ENCODE peak calls at places on chromosome 3, in four cellular contexts. One of them, this sample, is unnamed.

GRCh38 chr3:29758108-29759020 is 477.5 kb downstream of the RBMS3 start:
- DNase-seq in CD4-positive, alpha-beta T cell: no peak
- DNase-seq in progenitor cell of endocrine pancreas: no peak
- DNase-seq in coronary artery: no peak
- DNase-seq in this sample: no peak

GRCh38 chr3:48662140-48662752 is 440 bp downstream of the CELSR3 start:
- DNase-seq in coronary artery: no peak
- DNase-seq in CD4-positive, alpha-beta T cell: no peak
- DNase-seq in progenitor cell of endocrine pancreas: no peak
- DNase-seq in this sample: no peak

GRCh38 chr3:71156062-71156665 is 427.4 kb downstream of the FOXP1 start:
- DNase-seq in coronary artery: no peak
- DNase-seq in progenitor cell of endocrine pancreas: no peak
- DNase-seq in CD4-positive, alpha-beta T cell: no peak
- DNase-seq in this sample: no peak

GRCh38 chr3:45084820-45085816 is 59.0 kb downstream of the CLEC3B start:
- DNase-seq in CD4-positive, alpha-beta T cell: no peak
- DNase-seq in coronary artery: no peak
- DNase-seq in progenitor cell of endocrine pancreas: no peak
- DNase-seq in this sample: no peak

GRCh38 chr3:54550216-54550977 is 377.5 kb downstream of the LRTM1 start:
- DNase-seq in coronary artery: no peak
- DNase-seq in progenitor cell of endocrine pancreas: no peak
- DNase-seq in CD4-positive, alpha-beta T cell: no peak
- DNase-seq in this sample: no peak

GRCh38 chr3:170709046-170709445 is 123.2 kb upstream of the SLC7A14 start:
- DNase-seq in progenitor cell of endocrine pancreas: no peak
- DNase-seq in coronary artery: no peak
- DNase-seq in CD4-positive, alpha-beta T cell: no peak
- DNase-seq in this sample: no peak

GRCh38 chr3:103319912-103320311 is 885.1 kb downstream of the ZPLD1 start:
- DNase-seq in CD4-positive, alpha-beta T cell: no peak
- DNase-seq in progenitor cell of endocrine pancreas: no peak
- DNase-seq in coronary artery: no peak
- DNase-seq in this sample: no peak

GRCh38 chr3:78589778-78590177 is 1178.0 kb downstream of the ROBO1 start:
- DNase-seq in coronary artery: no peak
- DNase-seq in progenitor cell of endocrine pancreas: no peak
- DNase-seq in CD4-positive, alpha-beta T cell: no peak
- DNase-seq in this sample: no peak

GRCh38 chr3:169144691-169145090 is 518.8 kb downstream of the MECOM start:
- DNase-seq in CD4-positive, alpha-beta T cell: no peak
- DNase-seq in progenitor cell of endocrine pancreas: no peak
- DNase-seq in coronary artery: no peak
- DNase-seq in this sample: no peak

GRCh38 chr3:39318311-39318710 is 11.2 kb upstream of the CCR8 start:
- DNase-seq in coronary artery: no peak
- DNase-seq in CD4-positive, alpha-beta T cell: no peak
- DNase-seq in progenitor cell of endocrine pancreas: no peak
- DNase-seq in this sample: no peak

GRCh38 chr3:133662256-133662773 is 574 bp upstream of the TOPBP1 start:
- DNase-seq in coronary artery: no peak
- DNase-seq in CD4-positive, alpha-beta T cell: no peak
- DNase-seq in progenitor cell of endocrine pancreas: no peak
- DNase-seq in this sample: no peak

GRCh38 chr3:182790612-182791011 is 2.7 kb upstream of the ATP11B start:
- DNase-seq in CD4-positive, alpha-beta T cell: no peak
- DNase-seq in progenitor cell of endocrine pancreas: no peak
- DNase-seq in coronary artery: no peak
- DNase-seq in this sample: no peak

GRCh38 chr3:90184861-90185260 is 1077.4 kb downstream of the EPHA3 start:
- DNase-seq in coronary artery: no peak
- DNase-seq in progenitor cell of endocrine pancreas: no peak
- DNase-seq in CD4-positive, alpha-beta T cell: no peak
- DNase-seq in this sample: no peak

GRCh38 chr3:4845882-4846281 is 133.4 kb upstream of the BHLHE40 start:
- DNase-seq in progenitor cell of endocrine pancreas: no peak
- DNase-seq in CD4-positive, alpha-beta T cell: no peak
- DNase-seq in coronary artery: no peak
- DNase-seq in this sample: no peak

GRCh38 chr3:170054204-170054603 is 16.4 kb downstream of the GPR160 start:
- DNase-seq in CD4-positive, alpha-beta T cell: no peak
- DNase-seq in coronary artery: no peak
- DNase-seq in progenitor cell of endocrine pancreas: no peak
- DNase-seq in this sample: no peak

GRCh38 chr3:53243165-53243564 is 12.7 kb downstream of the TKT start:
- DNase-seq in coronary artery: no peak
- DNase-seq in CD4-positive, alpha-beta T cell: no peak
- DNase-seq in progenitor cell of endocrine pancreas: no peak
- DNase-seq in this sample: no peak

GRCh38 chr3:193673845-193674244 is 80.8 kb downstream of the OPA1 start:
- DNase-seq in coronary artery: no peak
- DNase-seq in progenitor cell of endocrine pancreas: no peak
- DNase-seq in CD4-positive, alpha-beta T cell: no peak
- DNase-seq in this sample: peak

GRCh38 chr3:100001514-100002270 is 112.6 kb downstream of the FILIP1L start:
- DNase-seq in CD4-positive, alpha-beta T cell: no peak
- DNase-seq in coronary artery: no peak
- DNase-seq in progenitor cell of endocrine pancreas: no peak
- DNase-seq in this sample: no peak

GRCh38 chr3:171066216-171066615 is 39.7 kb upstream of the SLC2A2 start:
- DNase-seq in CD4-positive, alpha-beta T cell: no peak
- DNase-seq in progenitor cell of endocrine pancreas: no peak
- DNase-seq in coronary artery: no peak
- DNase-seq in this sample: no peak

GRCh38 chr3:177385831-177386301 is 188.6 kb upstream of the TBL1XR1 start:
- DNase-seq in progenitor cell of endocrine pancreas: no peak
- DNase-seq in coronary artery: no peak
- DNase-seq in CD4-positive, alpha-beta T cell: no peak
- DNase-seq in this sample: no peak

GRCh38 chr3:81439088-81439487 is 322.4 kb downstream of the GBE1 start:
- DNase-seq in coronary artery: no peak
- DNase-seq in progenitor cell of endocrine pancreas: no peak
- DNase-seq in CD4-positive, alpha-beta T cell: no peak
- DNase-seq in this sample: no peak

GRCh38 chr3:72494076-72495000 is 353.9 kb downstream of the SHQ1 start:
- DNase-seq in progenitor cell of endocrine pancreas: no peak
- DNase-seq in coronary artery: no peak
- DNase-seq in CD4-positive, alpha-beta T cell: no peak
- DNase-seq in this sample: no peak

GRCh38 chr3:182487048-182487447 is 306.3 kb upstream of the ATP11B start:
- DNase-seq in progenitor cell of endocrine pancreas: no peak
- DNase-seq in coronary artery: no peak
- DNase-seq in CD4-positive, alpha-beta T cell: no peak
- DNase-seq in this sample: no peak

GRCh38 chr3:138812806-138813205 is 21.9 kb downstream of the PIK3CB start:
- DNase-seq in coronary artery: no peak
- DNase-seq in progenitor cell of endocrine pancreas: no peak
- DNase-seq in CD4-positive, alpha-beta T cell: no peak
- DNase-seq in this sample: no peak

GRCh38 chr3:174355505-174355904 is 503.6 kb upstream of the NAALADL2 start:
- DNase-seq in CD4-positive, alpha-beta T cell: no peak
- DNase-seq in progenitor cell of endocrine pancreas: no peak
- DNase-seq in coronary artery: no peak
- DNase-seq in this sample: no peak

GRCh38 chr3:194278186-194278845 is 72.8 kb downstream of the CPN2 start:
- DNase-seq in progenitor cell of endocrine pancreas: no peak
- DNase-seq in coronary artery: peak
- DNase-seq in CD4-positive, alpha-beta T cell: no peak
- DNase-seq in this sample: no peak

GRCh38 chr3:43902415-43902814 is 211.7 kb downstream of the ABHD5 start:
- DNase-seq in progenitor cell of endocrine pancreas: no peak
- DNase-seq in CD4-positive, alpha-beta T cell: no peak
- DNase-seq in coronary artery: no peak
- DNase-seq in this sample: no peak

GRCh38 chr3:71285086-71285485 is 298.4 kb downstream of the FOXP1 start:
- DNase-seq in progenitor cell of endocrine pancreas: no peak
- DNase-seq in coronary artery: no peak
- DNase-seq in CD4-positive, alpha-beta T cell: no peak
- DNase-seq in this sample: no peak

GRCh38 chr3:48405343-48405881 is 24.5 kb downstream of the PLXNB1 start:
- DNase-seq in CD4-positive, alpha-beta T cell: no peak
- DNase-seq in coronary artery: peak
- DNase-seq in progenitor cell of endocrine pancreas: peak
- DNase-seq in this sample: peak

GRCh38 chr3:49788056-49788455 is 1.7 kb upstream of the IP6K1 start:
- DNase-seq in progenitor cell of endocrine pancreas: no peak
- DNase-seq in coronary artery: peak
- DNase-seq in CD4-positive, alpha-beta T cell: no peak
- DNase-seq in this sample: peak

GRCh38 chr3:9064853-9065252 is 101.6 kb upstream of the RAD18 start:
- DNase-seq in coronary artery: no peak
- DNase-seq in CD4-positive, alpha-beta T cell: no peak
- DNase-seq in progenitor cell of endocrine pancreas: no peak
- DNase-seq in this sample: no peak

GRCh38 chr3:184465883-184466412 is 86.1 kb downstream of the CHRD start:
- DNase-seq in progenitor cell of endocrine pancreas: no peak
- DNase-seq in CD4-positive, alpha-beta T cell: no peak
- DNase-seq in coronary artery: no peak
- DNase-seq in this sample: no peak

GRCh38 chr3:127655641-127656040 is 17.1 kb upstream of the ABTB1 start:
- DNase-seq in progenitor cell of endocrine pancreas: no peak
- DNase-seq in coronary artery: peak
- DNase-seq in CD4-positive, alpha-beta T cell: no peak
- DNase-seq in this sample: no peak

GRCh38 chr3:109257269-109257668 is 59.0 kb downstream of the DPPA2 start:
- DNase-seq in progenitor cell of endocrine pancreas: no peak
- DNase-seq in CD4-positive, alpha-beta T cell: no peak
- DNase-seq in coronary artery: no peak
- DNase-seq in this sample: no peak

GRCh38 chr3:112990672-112991602 is at the start of gene GTPBP8:
- DNase-seq in coronary artery: peak
- DNase-seq in CD4-positive, alpha-beta T cell: peak
- DNase-seq in progenitor cell of endocrine pancreas: peak
- DNase-seq in this sample: peak
- TF ChIP-seq CTCF in coronary artery: no peak
- TF ChIP-seq CTCF in CD4-positive, alpha-beta T cell: no peak
- TF ChIP-seq CTCF in progenitor cell of endocrine pancreas: no peak
- TF ChIP-seq CTCF in this sample: no peak

DNA sequence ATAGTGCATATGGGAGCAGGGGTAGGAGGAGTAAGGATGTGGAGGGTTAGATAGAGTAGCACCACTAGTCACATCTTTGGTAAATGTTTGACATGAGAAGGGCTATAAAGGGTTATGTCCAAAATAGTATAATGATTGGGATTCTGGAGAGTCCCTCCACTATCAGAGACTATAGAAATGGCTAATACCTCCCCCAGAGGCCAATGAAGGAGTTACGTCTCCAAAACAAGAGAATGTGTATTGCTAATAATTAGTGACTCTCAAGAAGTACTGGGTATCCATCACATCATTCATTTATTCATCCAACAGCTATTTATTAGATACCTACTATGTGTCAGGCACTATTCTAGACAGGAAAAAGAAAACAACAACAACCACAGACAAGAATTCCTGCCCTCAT is 203.7 kb upstream of the UMPS start:
- DNase-seq in CD4-positive, alpha-beta T cell: no peak
- DNase-seq in progenitor cell of endocrine pancreas: no peak
- DNase-seq in coronary artery: no peak
- DNase-seq in this sample: no peak
- TF ChIP-seq CTCF in CD4-positive, alpha-beta T cell: no peak
- TF ChIP-seq CTCF in progenitor cell of endocrine pancreas: peak
- TF ChIP-seq CTCF in coronary artery: no peak
- TF ChIP-seq CTCF in this sample: no peak

GRCh38 chr3:37256447-37256846 is 82.1 kb upstream of the LRRFIP2 start:
- DNase-seq in coronary artery: no peak
- DNase-seq in progenitor cell of endocrine pancreas: no peak
- DNase-seq in CD4-positive, alpha-beta T cell: no peak
- DNase-seq in this sample: no peak
- TF ChIP-seq CTCF in coronary artery: no peak
- TF ChIP-seq CTCF in progenitor cell of endocrine pancreas: no peak
- TF ChIP-seq CTCF in CD4-positive, alpha-beta T cell: no peak
- TF ChIP-seq CTCF in this sample: no peak

GRCh38 chr3:122681294-122682015 is 816 bp downstream of the PARP14 start:
- DNase-seq in coronary artery: no peak
- DNase-seq in progenitor cell of endocrine pancreas: no peak
- DNase-seq in CD4-positive, alpha-beta T cell: no peak
- DNase-seq in this sample: no peak

GRCh38 chr3:122679085-122679466 is 1.6 kb upstream of the PARP14 start:
- DNase-seq in progenitor cell of endocrine pancreas: peak
- DNase-seq in CD4-positive, alpha-beta T cell: peak
- DNase-seq in coronary artery: peak
- DNase-seq in this sample: no peak

GRCh38 chr3:122678496-122678895 is 2.1 kb upstream of the PARP14 start:
- DNase-seq in coronary artery: no peak
- DNase-seq in CD4-positive, alpha-beta T cell: no peak
- DNase-seq in progenitor cell of endocrine pancreas: no peak
- DNase-seq in this sample: no peak

GRCh38 chr3:122680381-122681293 is at the start of gene PARP14:
- DNase-seq in progenitor cell of endocrine pancreas: peak
- DNase-seq in CD4-positive, alpha-beta T cell: peak
- DNase-seq in coronary artery: peak
- DNase-seq in this sample: no peak

DNA sequence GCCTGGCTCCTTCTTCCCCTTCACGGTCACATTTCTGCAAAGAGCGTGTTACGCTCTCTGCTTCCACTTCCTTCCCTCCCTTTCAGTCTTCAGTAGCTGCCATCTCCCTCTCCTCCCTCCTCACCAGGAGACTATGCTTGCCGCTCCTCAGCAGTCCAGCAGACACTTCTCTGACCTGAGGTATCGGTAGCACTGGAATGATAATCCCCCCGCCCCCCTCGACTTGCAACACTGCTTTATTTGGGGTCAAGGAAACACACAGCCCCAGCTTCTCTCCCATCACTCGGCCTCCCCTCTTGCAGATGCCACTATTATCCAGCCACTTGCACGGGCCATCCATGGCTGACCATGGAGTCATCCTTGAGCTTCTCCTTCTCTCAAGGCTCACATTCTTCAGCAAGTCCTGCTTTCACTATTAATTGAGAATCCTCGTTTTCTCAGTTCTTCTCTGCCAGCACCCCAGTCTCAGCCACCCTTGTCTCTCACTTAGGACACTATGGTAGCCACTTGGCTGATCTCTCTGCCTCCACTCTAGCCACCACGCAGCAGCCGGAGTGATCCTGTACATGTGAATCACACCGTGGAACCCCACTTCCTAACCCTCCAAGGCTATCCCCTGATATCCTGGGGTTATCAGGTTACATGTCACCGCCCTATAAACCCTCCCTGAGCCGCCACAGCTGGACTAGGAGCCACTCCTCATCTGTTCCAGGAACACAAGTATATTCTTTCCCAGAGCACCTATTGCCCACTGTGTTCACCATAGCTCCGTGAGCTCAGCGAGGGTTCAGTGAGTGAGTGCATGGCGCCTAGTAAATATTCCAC is 960 bp upstream of the PARP14 start:
- DNase-seq in progenitor cell of endocrine pancreas: no peak
- DNase-seq in CD4-positive, alpha-beta T cell: no peak
- DNase-seq in coronary artery: no peak
- DNase-seq in this sample: no peak
- TF ChIP-seq CTCF in progenitor cell of endocrine pancreas: no peak
- TF ChIP-seq CTCF in CD4-positive, alpha-beta T cell: peak
- TF ChIP-seq CTCF in coronary artery: no peak
- TF ChIP-seq CTCF in this sample: no peak

GRCh38 chr3:111691293-111691909 is 96.3 kb upstream of the ZBED2 start:
- DNase-seq in progenitor cell of endocrine pancreas: no peak
- DNase-seq in CD4-positive, alpha-beta T cell: no peak
- DNase-seq in coronary artery: no peak
- DNase-seq in this sample: no peak
- TF ChIP-seq CTCF in progenitor cell of endocrine pancreas: peak
- TF ChIP-seq CTCF in CD4-positive, alpha-beta T cell: peak
- TF ChIP-seq CTCF in coronary artery: no peak
- TF ChIP-seq CTCF in this sample: peak